ENCODE peak calls at places on chromosome 10, in four cellular contexts. One of them, this sample, is unnamed. For H3K4me1, the result is how much of the 10 kb centered on the place peaks cover.

GRCh38 chr10:44398271-44398670 is 13.4 kb upstream of the CXCL12 start:
- DNase-seq in spleen: no peak
- DNase-seq in testis: no peak
- DNase-seq in CD8-positive, alpha-beta memory T cell: no peak
- DNase-seq in this sample: no peak

GRCh38 chr10:2674451-2674850 is 392.9 kb upstream of the PFKP start:
- DNase-seq in spleen: no peak
- DNase-seq in testis: no peak
- DNase-seq in CD8-positive, alpha-beta memory T cell: no peak
- DNase-seq in this sample: no peak

GRCh38 chr10:46240684-46241565 is 45.9 kb upstream of the ANTXRL start:
- DNase-seq in spleen: no peak
- DNase-seq in testis: peak
- DNase-seq in CD8-positive, alpha-beta memory T cell: no peak
- DNase-seq in this sample: no peak

GRCh38 chr10:51095444-51095843 is 21.2 kb downstream of the PRKG1 start:
- DNase-seq in spleen: no peak
- DNase-seq in testis: no peak
- DNase-seq in CD8-positive, alpha-beta memory T cell: no peak
- DNase-seq in this sample: no peak

GRCh38 chr10:130018253-130018652 is 54.2 kb upstream of the EBF3 start:
- DNase-seq in spleen: no peak
- DNase-seq in testis: no peak
- DNase-seq in CD8-positive, alpha-beta memory T cell: no peak
- DNase-seq in this sample: no peak

GRCh38 chr10:77355844-77356243 is 281.8 kb downstream of the KCNMA1 start:
- DNase-seq in spleen: no peak
- DNase-seq in testis: no peak
- DNase-seq in CD8-positive, alpha-beta memory T cell: no peak
- DNase-seq in this sample: no peak

GRCh38 chr10:101779544-101780186 is 3.6 kb downstream of the NPM3 start:
- DNase-seq in spleen: peak
- DNase-seq in testis: peak
- DNase-seq in CD8-positive, alpha-beta memory T cell: peak
- DNase-seq in this sample: peak

GRCh38 chr10:106705576-106706526 is 458.7 kb downstream of the SORCS1 start:
- DNase-seq in spleen: no peak
- DNase-seq in testis: peak
- DNase-seq in CD8-positive, alpha-beta memory T cell: no peak
- DNase-seq in this sample: peak

GRCh38 chr10:75431180-75432111 is at the start of gene LRMDA:
- DNase-seq in spleen: peak
- DNase-seq in testis: peak
- DNase-seq in CD8-positive, alpha-beta memory T cell: no peak
- DNase-seq in this sample: peak

DNA sequence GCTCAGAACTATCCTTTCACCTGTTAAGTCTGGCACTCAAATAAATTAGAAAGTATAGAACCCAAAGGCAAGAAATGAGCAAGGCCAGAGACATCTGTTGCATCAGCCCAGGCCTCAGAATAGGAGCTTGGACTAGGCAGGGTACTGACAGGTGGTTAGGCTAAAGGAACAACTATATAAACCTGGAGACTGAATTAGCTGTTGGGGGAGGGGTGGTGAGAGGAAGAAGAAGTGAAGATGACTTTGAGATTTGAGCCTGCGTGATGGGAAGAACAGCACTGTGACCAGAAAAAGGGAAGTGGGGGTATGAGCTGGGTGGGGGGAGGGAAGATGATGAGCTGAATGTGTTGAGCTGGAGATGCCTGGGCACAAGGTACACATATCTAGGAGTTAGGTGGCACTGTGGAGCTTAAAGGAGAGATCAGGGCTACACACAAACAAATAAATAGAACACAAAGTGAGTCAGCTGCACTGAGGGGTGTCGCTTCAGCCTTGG is 244.7 kb downstream of the PTEN start:
- DNase-seq in spleen: no peak
- DNase-seq in testis: no peak
- DNase-seq in CD8-positive, alpha-beta memory T cell: no peak
- DNase-seq in this sample: no peak
- H3K4me1 ChIP-seq in spleen: half or more
- H3K4me1 ChIP-seq in testis: under half
- H3K4me1 ChIP-seq in CD8-positive, alpha-beta memory T cell: under half
- H3K4me1 ChIP-seq in this sample: under half

GRCh38 chr10:21617267-21617666 is 83.2 kb downstream of the MLLT10 start:
- DNase-seq in spleen: no peak
- DNase-seq in testis: no peak
- DNase-seq in CD8-positive, alpha-beta memory T cell: no peak
- DNase-seq in this sample: no peak
- H3K27ac ChIP-seq in spleen: no peak
- H3K27ac ChIP-seq in testis: no peak
- H3K27ac ChIP-seq in CD8-positive, alpha-beta memory T cell: no peak
- H3K27ac ChIP-seq in this sample: no peak

DNA sequence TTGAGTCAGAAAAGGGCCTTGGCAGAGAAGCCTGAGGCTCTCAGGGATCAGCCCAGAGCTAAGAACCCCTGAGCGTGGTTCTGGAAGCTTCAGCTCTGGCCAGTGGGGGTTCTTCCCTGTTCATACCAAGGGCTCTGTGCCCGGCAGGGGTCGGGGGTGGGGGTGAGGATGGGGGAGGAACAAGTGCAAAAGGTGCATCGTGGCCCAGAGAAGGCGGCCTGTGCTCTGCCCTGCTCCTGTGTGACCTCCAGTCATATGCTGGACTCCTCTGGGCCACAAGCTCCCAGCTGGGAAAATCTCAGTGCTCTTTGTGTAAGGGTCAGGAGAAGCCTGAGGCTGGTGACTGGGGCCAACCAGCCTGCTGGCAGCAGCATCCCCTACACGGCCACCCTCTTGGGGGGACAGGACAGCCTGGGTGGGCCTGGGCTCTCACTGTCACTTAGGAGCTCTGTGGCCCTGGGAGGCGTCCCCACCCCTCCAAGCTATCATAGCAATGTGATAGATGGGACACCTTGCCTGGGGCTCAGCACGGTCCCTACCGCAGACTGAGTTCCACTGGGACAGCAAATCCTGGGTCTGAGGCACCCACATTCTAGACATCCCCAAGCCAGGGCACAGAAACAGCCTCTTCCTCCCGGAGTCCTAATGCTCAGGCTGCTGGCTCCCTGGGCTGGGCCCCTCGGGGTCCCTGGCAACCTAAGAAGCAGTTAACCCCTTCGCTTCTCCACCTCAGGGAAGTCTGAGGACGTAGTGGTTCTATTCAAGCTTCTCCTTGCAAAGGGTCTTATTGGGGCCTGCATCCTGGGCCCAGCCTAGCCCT is 2.5 kb downstream of the MMRN2 start:
- DNase-seq in spleen: peak
- DNase-seq in testis: no peak
- DNase-seq in CD8-positive, alpha-beta memory T cell: no peak
- DNase-seq in this sample: no peak
- H3K4me1 ChIP-seq in spleen: half or more
- H3K4me1 ChIP-seq in testis: half or more
- H3K4me1 ChIP-seq in CD8-positive, alpha-beta memory T cell: under half
- H3K4me1 ChIP-seq in this sample: under half

GRCh38 chr10:114500643-114501042 is 96.3 kb upstream of the AFAP1L2 start:
- DNase-seq in spleen: no peak
- DNase-seq in testis: no peak
- DNase-seq in CD8-positive, alpha-beta memory T cell: no peak
- DNase-seq in this sample: no peak
- H3K27ac ChIP-seq in spleen: no peak
- H3K27ac ChIP-seq in testis: no peak
- H3K27ac ChIP-seq in CD8-positive, alpha-beta memory T cell: no peak
- H3K27ac ChIP-seq in this sample: no peak

GRCh38 chr10:32947586-32947985 is 10.4 kb downstream of the ITGB1 start:
- DNase-seq in spleen: no peak
- DNase-seq in testis: no peak
- DNase-seq in CD8-positive, alpha-beta memory T cell: no peak
- DNase-seq in this sample: no peak
- H3K4me1 ChIP-seq in spleen: half or more
- H3K4me1 ChIP-seq in testis: under half
- H3K4me1 ChIP-seq in CD8-positive, alpha-beta memory T cell: under half
- H3K4me1 ChIP-seq in this sample: half or more